ENCODE peak calls at places on chromosomes 12 and 14, in seven cellular contexts. P is aorta, M is RKO, Q is astrocyte of the hippocampus, D is cardiac fibroblast, J is NCI-H345, G is activated T-cell treated with anti-CD3 and anti-CD28 coated beads for 48 hours. I is an unnamed sample.

GRCh38 chr14:56176530-56176929 is 58.3 kb downstream of the PELI2 start:
- DNase-seq in Q (no peak), P (no peak), D (no peak), J (peak), G (no peak), M (no peak), I (no peak)

GRCh38 chr12:12645485-12645884 is 33.8 kb downstream of the CREBL2 start:
- DNase-seq in G (no peak), Q (no peak), D (peak), P (no peak), J (peak), M (peak), I (peak)

GRCh38 chr14:30528119-30528518 is 30.8 kb upstream of the G2E3 start:
- DNase-seq in Q (no peak), G (no peak), J (no peak), P (no peak), M (no peak), D (no peak), I (no peak)

GRCh38 chr12:48882325-48882687 is 16.6 kb upstream of the RND1 start:
- DNase-seq in D (peak), J (no peak), Q (peak), G (no peak), P (no peak), M (no peak), I (no peak)

GRCh38 chr12:100141666-100141997 is 1.0 kb downstream of the BLTP3B start:
- DNase-seq in D (peak), Q (peak), J (no peak), M (peak), P (no peak), G (no peak), I (no peak)

GRCh38 chr14:72142328-72142727 is 210.1 kb downstream of the RGS6 start:
- DNase-seq in P (no peak), Q (no peak), M (no peak), D (no peak), J (no peak), G (no peak), I (no peak)

GRCh38 chr14:66009104-66009503 is 477.1 kb upstream of the CCDC196 start:
- DNase-seq in Q (peak), G (no peak), P (no peak), M (peak), J (no peak), D (peak), I (peak)

GRCh38 chr14:96863327-96863985 is 66.3 kb downstream of the VRK1 start:
- DNase-seq in Q (peak), D (no peak), M (no peak), P (no peak), J (peak), G (no peak), I (no peak)

GRCh38 chr14:58133739-58134138 is 18.3 kb downstream of the ARMH4 start:
- DNase-seq in J (no peak), M (peak), G (no peak), P (no peak), D (peak), Q (peak), I (no peak)

GRCh38 chr12:62190921-62191746 is 69.1 kb upstream of the USP15 start:
- DNase-seq in J (no peak), P (peak), M (no peak), D (no peak), G (peak), Q (peak), I (no peak)

GRCh38 chr14:75240781-75241180 is 37.8 kb upstream of the FOS start:
- DNase-seq in J (no peak), G (no peak), M (no peak), P (no peak), Q (no peak), D (no peak), I (no peak)

GRCh38 chr14:89014570-89014847 is 190.1 kb downstream of the TTC8 start:
- DNase-seq in D (no peak), M (no peak), G (no peak), Q (no peak), J (no peak), P (no peak), I (no peak)

GRCh38 chr14:32013083-32013482 is 64.0 kb upstream of the ARHGAP5 start:
- DNase-seq in Q (no peak), D (no peak), P (no peak), M (peak), J (no peak), G (no peak), I (no peak)

GRCh38 chr12:51855586-51856428 is 7.3 kb upstream of the FIGNL2 start:
- DNase-seq in M (no peak), P (no peak), J (no peak), G (no peak), D (peak), Q (peak), I (peak)

GRCh38 chr12:71799105-71799504 is 40.5 kb upstream of the TBC1D15 start:
- DNase-seq in Q (peak), J (no peak), M (peak), P (no peak), G (no peak), D (peak), I (no peak)

GRCh38 chr12:10012630-10013330 is 2.4 kb downstream of the CLEC12B start:
- DNase-seq in D (no peak), G (no peak), M (no peak), Q (no peak), P (no peak), J (no peak), I (no peak)

GRCh38 chr12:8609061-8609570 is 3.5 kb downstream of the AICDA start:
- DNase-seq in Q (peak), J (peak), G (no peak), P (no peak), D (peak), M (peak), I (no peak)

GRCh38 chr12:53765891-53766290 is 14.1 kb upstream of the CISTR start:
- DNase-seq in P (no peak), M (no peak), Q (no peak), J (no peak), G (no peak), D (no peak), I (no peak)

GRCh38 chr12:52210186-52210924 is 18.5 kb upstream of the KRT80 start:
- DNase-seq in P (peak), Q (no peak), J (no peak), G (no peak), D (peak), M (no peak), I (no peak)

GRCh38 chr14:58639842-58640484 is 2.2 kb downstream of the DACT1 start:
- DNase-seq in G (peak), D (peak), P (no peak), J (peak), M (peak), Q (peak), I (peak)

GRCh38 chr12:116821291-116821690 is 60.0 kb downstream of the HRK start:
- DNase-seq in Q (no peak), J (no peak), M (no peak), D (no peak), P (no peak), G (no peak), I (no peak)

GRCh38 chr14:29649170-29649569 is 278.5 kb downstream of the PRKD1 start:
- DNase-seq in J (no peak), P (no peak), Q (no peak), M (no peak), D (no peak), G (no peak), I (no peak)

GRCh38 chr14:42779024-42779423 is 1172.3 kb downstream of the LRFN5 start:
- DNase-seq in P (no peak), D (peak), G (no peak), M (peak), J (no peak), Q (peak), I (no peak)

GRCh38 chr12:67826946-67827719 is 162.1 kb upstream of the IFNG-AS1 start:
- DNase-seq in J (no peak), D (peak), P (no peak), G (no peak), Q (peak), M (no peak), I (no peak)

GRCh38 chr12:47850153-47851084 is 30.7 kb upstream of the HDAC7 start:
- DNase-seq in M (no peak), P (no peak), D (no peak), Q (no peak), J (no peak), G (no peak), I (no peak)

GRCh38 chr12:41452838-41453237 is 264.7 kb downstream of the PDZRN4 start:
- DNase-seq in D (no peak), J (no peak), M (no peak), Q (no peak), G (no peak), P (no peak), I (no peak)

GRCh38 chr14:50943261-50943942 is 881 bp downstream of the PYGL start:
- DNase-seq in Q (peak), D (peak), G (no peak), M (peak), P (peak), J (no peak), I (peak)

GRCh38 chr14:93061380-93062012 is 54.2 kb downstream of the ITPK1 start:
- DNase-seq in G (no peak), D (no peak), M (no peak), Q (no peak), J (no peak), P (no peak), I (no peak)

GRCh38 chr12:57234571-57235011 is 5.1 kb downstream of the SHMT2 start:
- DNase-seq in D (no peak), M (no peak), P (peak), Q (no peak), G (no peak), J (no peak), I (no peak)

GRCh38 chr12:74317078-74317581 is 220.5 kb upstream of the ATXN7L3B start:
- DNase-seq in M (peak), P (no peak), J (peak), G (no peak), Q (peak), D (peak), I (no peak)

GRCh38 chr14:105537580-105538474 is 11.4 kb downstream of the TMEM121 start:
- DNase-seq in P (peak), D (no peak), M (peak), G (peak), J (peak), Q (peak), I (peak)

GRCh38 chr14:21874167-21874566 is 200.5 kb upstream of the OR4E1 start:
- DNase-seq in Q (no peak), P (no peak), D (no peak), G (no peak), J (no peak), M (no peak), I (no peak)

GRCh38 chr12:47767197-47767724 is 5.8 kb upstream of the SLC48A1 start:
- DNase-seq in M (peak), G (peak), D (peak), Q (peak), P (no peak), J (no peak), I (no peak)

GRCh38 chr14:71452535-71452934 is 479.7 kb upstream of the RGS6 start:
- DNase-seq in D (no peak), M (no peak), J (no peak), P (no peak), G (no peak), Q (no peak), I (no peak)